ENCODE peak calls at places on chromosomes 13 and 19, in eight cellular contexts. U, P, Z, N, X, Y, Q and H are unnamed samples.
A peak's percentile ranks its signal among the peaks of the same experiment; 100 is the strongest.

GRCh38 chr13:101140087-101140770 is 276.1 kb downstream of the NALCN start:
- DNase-seq in Z (no peak), U (no peak), Y (no peak), X (no peak), Q (no peak), N (no peak), P (no peak), H (no peak)

GRCh38 chr19:55406869-55407624 is 541 bp downstream of the UBE2S start:
- DNase-seq in P (no peak), Y (peak; percentile 79), Z (no peak), N (no peak), X (no peak), U (peak; percentile 46), Q (no peak), H (no peak)

GRCh38 chr13:111204438-111205177 is 89.5 kb downstream of the ARHGEF7 start:
- DNase-seq in U (no peak), P (no peak), N (peak; percentile 83), Q (no peak), X (peak; percentile 54), Y (no peak), Z (no peak), H (no peak)

GRCh38 chr13:51826606-51827005 is 18.4 kb downstream of the TMEM272 start:
- DNase-seq in Q (no peak), Y (no peak), P (no peak), N (no peak), X (no peak), Z (peak; percentile 70), U (no peak), H (no peak)

GRCh38 chr19:18449552-18449951 is 11.6 kb upstream of the ISYNA1 start:
- DNase-seq in P (no peak), U (no peak), Z (no peak), Y (no peak), X (no peak), Q (no peak), N (no peak), H (no peak)

GRCh38 chr13:110644892-110645521 is 29.7 kb downstream of the NAXD start:
- DNase-seq in U (peak; percentile 77), Q (peak; percentile 73), N (peak; percentile 69), Y (no peak), P (no peak), Z (peak; percentile 74), X (no peak), H (no peak)

GRCh38 chr19:40578442-40578908 is 1.8 kb downstream of the SHKBP1 start:
- DNase-seq in N (no peak), U (no peak), X (no peak), Q (no peak), P (no peak), Z (peak; percentile 75), Y (peak; percentile 76), H (no peak)

GRCh38 chr13:90156390-90156789 is 1191.1 kb upstream of the MIR17HG start:
- DNase-seq in U (no peak), Z (no peak), N (no peak), X (no peak), Q (no peak), Y (no peak), P (no peak), H (no peak)

GRCh38 chr13:39038569-39038898 is 278 bp downstream of the NHLRC3 start:
- DNase-seq in P (no peak), N (no peak), Q (no peak), Z (peak; percentile 34), Y (no peak), X (no peak), U (no peak), H (no peak)

GRCh38 chr13:27170221-27170520 is 1.4 kb downstream of the USP12 start:
- DNase-seq in Z (no peak), X (no peak), U (no peak), N (no peak), P (no peak), Y (no peak), Q (no peak), H (no peak)

GRCh38 chr19:10339380-10339960 is at the start of gene ICAM3:
- DNase-seq in U (peak; percentile 36), Y (no peak), P (no peak), X (no peak), Z (no peak), N (no peak), Q (no peak), H (no peak)

GRCh38 chr13:41061914-41062837 is 867 bp downstream of the WBP4 start:
- DNase-seq in Z (no peak), N (no peak), P (peak; percentile 48), U (no peak), Q (no peak), Y (no peak), X (no peak), H (no peak)

GRCh38 chr13:54607421-54607820 is 1578.8 kb downstream of the OLFM4 start:
- DNase-seq in N (no peak), X (no peak), P (no peak), Y (no peak), Z (no peak), Q (no peak), U (no peak), H (no peak)

GRCh38 chr13:50284540-50284939 is 269.3 kb downstream of the KCNRG start:
- DNase-seq in X (no peak), U (no peak), N (no peak), Z (no peak), P (no peak), Q (no peak), Y (no peak), H (no peak)

GRCh38 chr19:48683349-48683748 is 10.5 kb upstream of the NTN5 start:
- DNase-seq in Z (peak; percentile 84), Q (no peak), P (no peak), N (peak; percentile 58), X (no peak), U (no peak), Y (no peak), H (no peak)

GRCh38 chr19:51503428-51503827 is 1.8 kb upstream of the SIGLEC12 start:
- DNase-seq in X (no peak), P (no peak), N (no peak), Z (no peak), Q (no peak), Y (no peak), U (no peak), H (no peak)

GRCh38 chr19:34926685-34927375 is at the start of gene ZNF30:
- DNase-seq in N (peak; percentile 89), X (peak; percentile 70), U (peak; percentile 91), Y (peak; percentile 87), Z (peak; percentile 93), P (peak; percentile 48), Q (peak; percentile 90), H (peak; percentile 96)

GRCh38 chr19:34707661-34708060 is 26.4 kb upstream of the ZNF181 start:
- DNase-seq in U (no peak), Z (no peak), Q (no peak), N (no peak), Y (no peak), X (no peak), P (no peak), H (no peak)

GRCh38 chr13:105232403-105232802 is 1303.1 kb downstream of the EFNB2 start:
- DNase-seq in X (no peak), P (no peak), U (no peak), Y (no peak), Z (no peak), Q (no peak), N (no peak), H (no peak)

GRCh38 chr13:42417624-42418023 is 145.7 kb downstream of the AKAP11 start:
- DNase-seq in U (no peak), Q (no peak), Z (no peak), N (no peak), P (no peak), Y (no peak), X (no peak), H (no peak)

GRCh38 chr13:26563713-26564112 is 6.2 kb downstream of the WASF3 start:
- DNase-seq in Z (no peak), Y (no peak), N (no peak), Q (no peak), U (no peak), X (no peak), P (no peak), H (no peak)

GRCh38 chr19:49746206-49746958 is 16.7 kb downstream of the TSKS start:
- DNase-seq in X (no peak), P (peak; percentile 90), Z (peak; percentile 86), U (peak; percentile 29), Q (no peak), Y (peak; percentile 100), N (peak; percentile 73), H (no peak)

GRCh38 chr19:44626067-44626624 is 12.8 kb downstream of the IGSF23 start:
- DNase-seq in N (no peak), U (no peak), X (no peak), P (peak; percentile 66), Z (no peak), Q (peak; percentile 64), Y (no peak), H (peak; percentile 73)

GRCh38 chr19:38657633-38658222 is 10.3 kb downstream of the ACTN4 start:
- DNase-seq in Y (no peak), P (peak; percentile 71), Q (no peak), X (no peak), U (no peak), Z (no peak), N (no peak), H (no peak)

GRCh38 chr13:110306960-110307696 is at the start of the genes COL4A1 and COL4A2:
- DNase-seq in X (peak; percentile 77), P (no peak), U (no peak), N (peak; percentile 89), Y (no peak), Q (peak; percentile 57), Z (peak; percentile 68), H (peak; percentile 82)

GRCh38 chr13:22874839-22875238 is 305.9 kb upstream of the SGCG start:
- DNase-seq in Y (no peak), N (no peak), Z (no peak), U (no peak), Q (no peak), X (no peak), P (no peak), H (no peak)
- TF ChIP-seq POLR2A in Y (no peak), N (no peak), Z (no peak), U (no peak), Q (no peak), X (no peak), P (no peak), H (no peak)

GRCh38 chr19:1629256-1629808 is 23.1 kb downstream of the TCF3 start:
- DNase-seq in Q (no peak), N (no peak), X (no peak), U (no peak), P (no peak), Z (no peak), Y (no peak), H (no peak)
- TF ChIP-seq POLR2A in Q (no peak), N (no peak), X (no peak), U (no peak), P (no peak), Z (no peak), Y (no peak), H (no peak)

GRCh38 chr19:23273594-23274412 is 23.6 kb upstream of the ZNF724 start:
- DNase-seq in P (peak; percentile 60), Z (peak; percentile 96), X (peak; percentile 88), Q (peak; percentile 94), Y (peak; percentile 29), N (peak; percentile 92), U (peak; percentile 93), H (peak; percentile 67)
- TF ChIP-seq POLR2A in P (peak; percentile 54), Z (no peak), X (peak; percentile 79), Q (peak; percentile 71), Y (peak; percentile 39), N (peak; percentile 83), U (no peak), H (peak; percentile 65)

DNA sequence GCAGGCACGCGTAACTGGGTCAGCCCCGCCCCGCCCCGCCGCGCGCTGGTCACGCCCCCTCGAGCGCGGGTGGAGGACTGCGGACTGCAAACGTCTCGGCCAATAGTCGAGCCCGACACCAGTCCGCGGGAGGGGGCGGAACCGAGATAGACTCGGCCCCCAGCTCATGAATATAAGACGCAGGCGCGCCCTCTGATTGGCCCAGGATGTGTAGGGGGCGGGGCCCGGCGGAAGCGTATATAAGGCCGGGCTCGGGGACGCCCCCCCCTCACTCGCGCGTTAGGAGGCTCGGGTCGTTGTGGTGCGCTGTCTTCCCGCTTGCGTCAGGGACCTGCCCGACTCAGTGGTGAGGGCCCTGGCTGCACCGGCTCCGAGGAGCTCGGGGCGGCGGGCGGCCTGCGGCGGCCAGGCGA is at the start of gene CIRBP:
- DNase-seq in Y (peak; percentile 86), N (peak; percentile 100), X (peak; percentile 100), Z (peak; percentile 100), P (peak; percentile 97), Q (peak; percentile 100), U (peak; percentile 100), H (peak; percentile 97)
- TF ChIP-seq POLR2A in Y (peak; percentile 99), N (peak; percentile 100), X (peak; percentile 100), Z (peak; percentile 81), P (peak; percentile 97), Q (peak; percentile 97), U (no peak), H (peak; percentile 96)